ENCODE peak calls at places on chromosomes 1 and 21, in five cellular contexts. One of them, this sample, is unnamed.

GRCh38 chr21:25496825-25497482 is 110.3 kb downstream of the MRPL39 start:
- DNase-seq in mesothelial cell of epicardium: no peak
- DNase-seq in IMR-90: peak; percentile 77
- DNase-seq in left ventricle myocardium inferior: no peak
- DNase-seq in A673: no peak
- DNase-seq in this sample: no peak

GRCh38 chr1:23645338-23645737 is 46.3 kb upstream of the RPL11 start:
- DNase-seq in IMR-90: no peak
- DNase-seq in left ventricle myocardium inferior: no peak
- DNase-seq in A673: no peak
- DNase-seq in mesothelial cell of epicardium: no peak
- DNase-seq in this sample: no peak

GRCh38 chr1:225603538-225604354 is 49.2 kb downstream of the ENAH start:
- DNase-seq in left ventricle myocardium inferior: no peak
- DNase-seq in A673: peak; percentile 39
- DNase-seq in mesothelial cell of epicardium: no peak
- DNase-seq in IMR-90: peak; percentile 75
- DNase-seq in this sample: no peak

GRCh38 chr1:211258756-211259595 is at the start of gene RCOR3:
- DNase-seq in mesothelial cell of epicardium: peak; percentile 92
- DNase-seq in left ventricle myocardium inferior: peak; percentile 97
- DNase-seq in IMR-90: peak; percentile 87
- DNase-seq in A673: peak; percentile 95
- DNase-seq in this sample: peak; percentile 90

GRCh38 chr1:83889707-83890106 is 109.2 kb downstream of the TTLL7 start:
- DNase-seq in mesothelial cell of epicardium: no peak
- DNase-seq in left ventricle myocardium inferior: no peak
- DNase-seq in IMR-90: peak; percentile 53
- DNase-seq in A673: peak; percentile 88
- DNase-seq in this sample: no peak

GRCh38 chr21:43188712-43189151 is 19.9 kb downstream of the CRYAA start:
- DNase-seq in IMR-90: no peak
- DNase-seq in A673: no peak
- DNase-seq in mesothelial cell of epicardium: no peak
- DNase-seq in left ventricle myocardium inferior: no peak
- DNase-seq in this sample: no peak

GRCh38 chr1:85343612-85344255 is 67.3 kb upstream of the BCL10 start:
- DNase-seq in A673: peak; percentile 93
- DNase-seq in IMR-90: peak; percentile 82
- DNase-seq in left ventricle myocardium inferior: no peak
- DNase-seq in mesothelial cell of epicardium: no peak
- DNase-seq in this sample: no peak

GRCh38 chr21:44489962-44490361 is 34.7 kb downstream of the LRRC3 start:
- DNase-seq in left ventricle myocardium inferior: no peak
- DNase-seq in mesothelial cell of epicardium: no peak
- DNase-seq in A673: peak; percentile 37
- DNase-seq in IMR-90: no peak
- DNase-seq in this sample: no peak

GRCh38 chr21:39932335-39932734 is 65.1 kb downstream of the PCP4 start:
- DNase-seq in left ventricle myocardium inferior: no peak
- DNase-seq in IMR-90: no peak
- DNase-seq in mesothelial cell of epicardium: no peak
- DNase-seq in A673: no peak
- DNase-seq in this sample: no peak

GRCh38 chr1:18486195-18486594 is 5.5 kb downstream of the KLHDC7A start:
- DNase-seq in left ventricle myocardium inferior: no peak
- DNase-seq in mesothelial cell of epicardium: no peak
- DNase-seq in IMR-90: no peak
- DNase-seq in A673: peak; percentile 21
- DNase-seq in this sample: peak; percentile 13

GRCh38 chr1:225565845-225566244 is 87.1 kb downstream of the ENAH start:
- DNase-seq in mesothelial cell of epicardium: no peak
- DNase-seq in IMR-90: no peak
- DNase-seq in left ventricle myocardium inferior: no peak
- DNase-seq in A673: no peak
- DNase-seq in this sample: no peak

GRCh38 chr1:19273106-19273843 is 15.3 kb downstream of the AKR7A3 start:
- DNase-seq in mesothelial cell of epicardium: no peak
- DNase-seq in A673: no peak
- DNase-seq in left ventricle myocardium inferior: no peak
- DNase-seq in IMR-90: no peak
- DNase-seq in this sample: no peak

GRCh38 chr1:168709896-168710305 is 19.1 kb downstream of the DPT start:
- DNase-seq in left ventricle myocardium inferior: no peak
- DNase-seq in IMR-90: no peak
- DNase-seq in A673: peak; percentile 84
- DNase-seq in mesothelial cell of epicardium: no peak
- DNase-seq in this sample: no peak

GRCh38 chr1:153567621-153568366 is 2.1 kb upstream of the S100A2 start:
- DNase-seq in IMR-90: peak; percentile 71
- DNase-seq in A673: peak; percentile 41
- DNase-seq in mesothelial cell of epicardium: no peak
- DNase-seq in left ventricle myocardium inferior: no peak
- DNase-seq in this sample: no peak

GRCh38 chr1:46401964-46402626 is 8.0 kb downstream of the FAAH start:
- DNase-seq in A673: peak; percentile 56
- DNase-seq in IMR-90: peak; percentile 95
- DNase-seq in mesothelial cell of epicardium: no peak
- DNase-seq in left ventricle myocardium inferior: peak; percentile 39
- DNase-seq in this sample: no peak

GRCh38 chr1:247119600-247120407 is 15.6 kb upstream of the ZNF669 start:
- DNase-seq in IMR-90: no peak
- DNase-seq in A673: no peak
- DNase-seq in mesothelial cell of epicardium: no peak
- DNase-seq in left ventricle myocardium inferior: no peak
- DNase-seq in this sample: no peak

DNA sequence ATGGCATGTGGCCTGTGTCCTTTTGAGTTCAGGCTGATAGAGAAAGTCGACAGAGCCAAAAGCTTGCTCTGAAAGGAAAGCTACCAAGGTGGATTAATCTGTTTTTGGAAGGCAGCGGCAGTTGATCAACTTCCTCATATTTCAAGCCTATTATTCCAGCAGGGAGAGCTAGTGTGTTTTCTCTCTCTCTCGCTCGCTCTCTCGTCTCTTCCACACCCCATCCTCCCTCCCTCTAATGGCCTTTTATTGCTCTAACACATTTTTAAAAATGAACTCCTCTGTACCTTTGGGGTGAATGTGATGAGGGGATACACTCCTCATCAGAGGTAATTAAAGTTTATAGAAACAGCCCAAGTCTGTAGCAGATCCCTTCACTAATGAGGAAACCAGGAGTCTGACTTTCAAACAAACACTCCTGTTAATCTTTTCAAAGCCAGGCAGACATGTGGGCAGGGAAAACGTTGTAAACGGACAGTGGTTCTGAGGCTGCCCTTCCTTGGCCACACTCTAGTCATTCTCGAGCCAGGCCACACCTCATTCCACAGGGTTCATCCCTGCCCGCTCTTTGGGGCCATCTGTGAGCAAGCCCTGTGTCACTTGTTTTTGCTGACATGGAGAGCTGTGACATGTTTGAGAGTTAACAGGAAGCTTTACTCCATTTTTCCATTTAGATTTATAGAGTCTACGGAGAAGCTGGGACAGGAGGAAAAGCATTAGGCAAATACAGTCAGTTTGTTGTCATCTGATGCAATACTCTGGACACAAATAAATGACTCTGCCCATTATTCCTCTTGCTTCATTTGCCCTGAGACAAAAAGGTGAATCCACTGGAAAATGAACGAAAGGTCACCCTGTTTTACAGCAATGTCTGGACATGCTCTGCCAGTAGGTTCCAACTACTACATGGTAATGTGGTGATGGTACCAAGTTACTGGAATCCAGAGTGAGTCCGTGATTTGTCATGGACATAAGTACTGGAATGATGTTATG is 126.7 kb downstream of the CLIC6 start:
- DNase-seq in A673: no peak
- DNase-seq in left ventricle myocardium inferior: no peak
- DNase-seq in mesothelial cell of epicardium: no peak
- DNase-seq in IMR-90: peak; percentile 77
- DNase-seq in this sample: no peak
- TF ChIP-seq CTCF in A673: no peak
- TF ChIP-seq CTCF in left ventricle myocardium inferior: peak; percentile 14
- TF ChIP-seq CTCF in mesothelial cell of epicardium: no peak
- TF ChIP-seq CTCF in IMR-90: peak; percentile 10
- TF ChIP-seq CTCF in this sample: no peak

DNA sequence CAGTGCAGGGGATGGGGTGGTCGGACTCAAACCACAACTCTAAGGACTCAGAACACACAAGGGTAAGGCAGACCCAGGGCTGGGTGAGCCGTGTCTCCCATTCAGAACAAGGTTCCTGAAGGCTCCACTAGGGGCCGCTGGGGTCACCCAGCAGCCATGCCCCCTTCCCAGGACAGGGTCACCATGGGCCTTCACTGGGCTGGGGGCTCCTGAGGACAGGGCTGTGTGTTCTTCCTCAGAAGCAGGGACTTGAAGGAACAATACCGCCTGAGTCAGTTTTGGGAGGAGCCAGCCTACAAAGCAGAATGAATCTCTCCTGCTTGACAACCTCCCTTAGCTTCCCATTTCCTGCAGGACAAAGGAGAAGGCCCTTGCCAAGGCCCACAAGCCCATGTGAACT is 15.4 kb downstream of the RIMS3 start:
- DNase-seq in IMR-90: no peak
- DNase-seq in A673: no peak
- DNase-seq in mesothelial cell of epicardium: no peak
- DNase-seq in left ventricle myocardium inferior: no peak
- DNase-seq in this sample: no peak
- TF ChIP-seq CTCF in IMR-90: peak; percentile 15
- TF ChIP-seq CTCF in A673: peak; percentile 12
- TF ChIP-seq CTCF in mesothelial cell of epicardium: no peak
- TF ChIP-seq CTCF in left ventricle myocardium inferior: peak; percentile 39
- TF ChIP-seq CTCF in this sample: peak; percentile 46

DNA sequence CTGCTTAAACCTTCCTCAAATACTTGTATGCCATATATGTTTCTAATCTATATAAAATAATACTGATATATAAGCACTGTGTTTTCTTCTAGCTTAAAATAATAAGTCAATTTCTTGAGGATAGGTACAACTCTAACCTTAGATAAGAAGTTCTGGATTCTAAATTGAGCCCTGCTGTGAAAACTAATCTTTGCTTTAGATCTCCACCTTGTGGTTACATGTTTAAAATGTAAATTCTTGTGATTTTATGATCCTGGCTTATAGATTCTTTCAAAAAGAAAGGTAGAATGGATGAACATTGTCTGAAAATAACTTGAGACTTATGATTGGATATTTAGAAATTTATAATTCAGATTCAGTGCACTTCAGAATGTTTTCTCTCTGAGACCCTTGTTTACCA is 38.9 kb upstream of the HMCN1 start:
- DNase-seq in left ventricle myocardium inferior: no peak
- DNase-seq in A673: peak; percentile 76
- DNase-seq in IMR-90: no peak
- DNase-seq in mesothelial cell of epicardium: no peak
- DNase-seq in this sample: no peak
- TF ChIP-seq CTCF in left ventricle myocardium inferior: no peak
- TF ChIP-seq CTCF in A673: peak; percentile 60
- TF ChIP-seq CTCF in IMR-90: peak; percentile 20
- TF ChIP-seq CTCF in mesothelial cell of epicardium: no peak
- TF ChIP-seq CTCF in this sample: peak; percentile 55

DNA sequence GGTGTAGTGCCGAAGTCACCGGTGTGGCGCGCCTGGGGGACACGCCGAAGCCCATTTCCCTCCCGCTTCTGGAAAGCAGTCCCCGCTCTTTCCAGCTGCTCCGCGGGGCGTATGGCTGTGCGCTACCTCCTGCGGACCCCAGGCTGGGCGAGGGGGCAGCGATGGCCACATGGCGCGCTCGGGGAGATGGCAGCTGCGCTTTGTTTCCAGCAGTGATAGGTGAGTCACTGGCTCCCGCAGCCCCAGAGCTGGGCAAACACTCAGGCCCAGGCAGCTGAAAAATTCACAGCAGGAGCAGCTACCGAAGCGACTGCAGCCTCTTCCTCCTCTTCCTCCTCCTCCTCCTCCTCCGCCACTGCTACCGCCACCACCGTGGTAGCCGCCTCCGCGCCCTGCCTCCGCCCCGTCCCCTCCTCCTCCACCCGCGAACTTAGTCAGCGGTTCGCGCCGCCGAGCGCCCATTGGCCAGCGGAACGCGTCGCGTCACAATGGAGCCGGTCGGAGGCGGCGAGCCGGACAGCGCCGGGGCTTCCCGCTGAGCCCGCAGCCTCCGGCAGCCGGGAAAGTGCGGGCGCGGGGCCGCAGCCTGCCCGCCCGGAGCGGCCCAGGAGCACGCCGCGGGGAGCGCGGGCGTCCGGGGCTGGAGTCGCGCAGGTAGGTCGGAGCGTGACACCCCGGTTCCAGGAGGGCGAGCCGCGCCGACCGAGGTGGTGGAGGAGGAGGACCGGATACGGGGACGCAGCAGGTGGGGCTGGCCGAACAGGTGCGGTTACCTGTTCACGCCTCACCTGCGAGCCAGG is at the start of gene LRRC8B:
- DNase-seq in IMR-90: peak; percentile 71
- DNase-seq in left ventricle myocardium inferior: peak; percentile 93
- DNase-seq in mesothelial cell of epicardium: peak; percentile 75
- DNase-seq in A673: peak; percentile 92
- DNase-seq in this sample: peak; percentile 85
- TF ChIP-seq CTCF in IMR-90: no peak
- TF ChIP-seq CTCF in left ventricle myocardium inferior: no peak
- TF ChIP-seq CTCF in mesothelial cell of epicardium: no peak
- TF ChIP-seq CTCF in A673: no peak
- TF ChIP-seq CTCF in this sample: no peak

GRCh38 chr1:229408458-229409037 is 25.3 kb downstream of the ACTA1 start:
- DNase-seq in mesothelial cell of epicardium: no peak
- DNase-seq in IMR-90: peak; percentile 7
- DNase-seq in A673: no peak
- DNase-seq in left ventricle myocardium inferior: peak; percentile 68
- DNase-seq in this sample: no peak

GRCh38 chr1:229402993-229403392 is 30.9 kb downstream of the ACTA1 start:
- DNase-seq in mesothelial cell of epicardium: no peak
- DNase-seq in IMR-90: no peak
- DNase-seq in A673: no peak
- DNase-seq in left ventricle myocardium inferior: no peak
- DNase-seq in this sample: no peak

GRCh38 chr1:229407206-229408026 is 26.5 kb downstream of the ACTA1 start:
- DNase-seq in IMR-90: no peak
- DNase-seq in A673: no peak
- DNase-seq in mesothelial cell of epicardium: no peak
- DNase-seq in left ventricle myocardium inferior: no peak
- DNase-seq in this sample: peak; percentile 12

GRCh38 chr1:229406798-229407197 is 27.1 kb downstream of the ACTA1 start:
- DNase-seq in A673: no peak
- DNase-seq in left ventricle myocardium inferior: no peak
- DNase-seq in mesothelial cell of epicardium: no peak
- DNase-seq in IMR-90: no peak
- DNase-seq in this sample: peak; percentile 31

DNA sequence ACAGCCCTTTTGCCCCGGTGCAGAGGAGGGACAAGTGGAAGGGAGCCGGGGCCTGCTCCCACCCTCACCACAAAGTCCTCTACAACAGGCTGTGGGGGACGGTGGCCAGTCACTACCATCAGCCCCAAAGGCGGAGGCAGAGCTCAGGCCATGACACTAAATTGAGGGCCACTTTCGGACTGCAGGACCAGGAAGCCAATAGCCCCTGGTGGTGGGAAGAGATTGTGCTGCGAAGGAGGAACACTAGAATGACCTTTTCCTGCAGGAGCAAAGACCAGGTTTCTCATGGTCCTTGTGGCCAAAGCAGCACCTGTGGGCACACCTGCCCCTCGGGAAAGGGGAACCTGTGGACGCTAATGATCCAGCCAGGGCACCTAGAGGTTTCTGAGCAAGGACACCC is 30.3 kb downstream of the ACTA1 start:
- DNase-seq in left ventricle myocardium inferior: no peak
- DNase-seq in A673: no peak
- DNase-seq in IMR-90: no peak
- DNase-seq in mesothelial cell of epicardium: no peak
- DNase-seq in this sample: no peak
- TF ChIP-seq CTCF in left ventricle myocardium inferior: no peak
- TF ChIP-seq CTCF in A673: no peak
- TF ChIP-seq CTCF in IMR-90: no peak
- TF ChIP-seq CTCF in mesothelial cell of epicardium: peak; percentile 38
- TF ChIP-seq CTCF in this sample: no peak